ENCODE peak calls at places on chromosomes 7 and 10, in eight cellular contexts. One of them, this sample, is unnamed.

GRCh38 chr10:72328045-72328828 is 26.5 kb downstream of the DNAJB12 start:
- DNase-seq in body of pancreas: peak
- DNase-seq in heart right ventricle: peak
- DNase-seq in GM12865: peak
- DNase-seq in HL-60: peak
- DNase-seq in CD8-positive, alpha-beta T cell: no peak
- DNase-seq in PC-3: peak
- DNase-seq in right lobe of liver: peak
- DNase-seq in this sample: no peak

GRCh38 chr7:137992738-137993394 is 9.0 kb downstream of the CREB3L2 start:
- DNase-seq in body of pancreas: peak
- DNase-seq in heart right ventricle: peak
- DNase-seq in GM12865: peak
- DNase-seq in HL-60: peak
- DNase-seq in CD8-positive, alpha-beta T cell: no peak
- DNase-seq in PC-3: no peak
- DNase-seq in right lobe of liver: no peak
- DNase-seq in this sample: no peak

GRCh38 chr7:73612598-73613269 is 11.6 kb downstream of the MLXIPL start:
- DNase-seq in body of pancreas: peak
- DNase-seq in heart right ventricle: no peak
- DNase-seq in GM12865: no peak
- DNase-seq in HL-60: no peak
- DNase-seq in CD8-positive, alpha-beta T cell: no peak
- DNase-seq in PC-3: peak
- DNase-seq in right lobe of liver: peak
- DNase-seq in this sample: no peak

GRCh38 chr7:114865564-114865963 is 56.3 kb upstream of the MDFIC start:
- DNase-seq in body of pancreas: peak
- DNase-seq in heart right ventricle: peak
- DNase-seq in GM12865: peak
- DNase-seq in HL-60: peak
- DNase-seq in CD8-positive, alpha-beta T cell: peak
- DNase-seq in PC-3: peak
- DNase-seq in right lobe of liver: peak
- DNase-seq in this sample: no peak

GRCh38 chr7:41918597-41918996 is 215.7 kb upstream of the INHBA start:
- DNase-seq in body of pancreas: no peak
- DNase-seq in heart right ventricle: no peak
- DNase-seq in GM12865: no peak
- DNase-seq in HL-60: no peak
- DNase-seq in CD8-positive, alpha-beta T cell: no peak
- DNase-seq in PC-3: peak
- DNase-seq in right lobe of liver: no peak
- DNase-seq in this sample: no peak

GRCh38 chr7:40885503-40885902 is 750.7 kb downstream of the SUGCT start:
- DNase-seq in body of pancreas: no peak
- DNase-seq in heart right ventricle: no peak
- DNase-seq in GM12865: no peak
- DNase-seq in HL-60: no peak
- DNase-seq in CD8-positive, alpha-beta T cell: no peak
- DNase-seq in PC-3: peak
- DNase-seq in right lobe of liver: no peak
- DNase-seq in this sample: no peak

GRCh38 chr7:150370612-150371071 is 2.0 kb downstream of the REPIN1 start:
- DNase-seq in body of pancreas: no peak
- DNase-seq in heart right ventricle: no peak
- DNase-seq in GM12865: no peak
- DNase-seq in HL-60: no peak
- DNase-seq in CD8-positive, alpha-beta T cell: no peak
- DNase-seq in PC-3: peak
- DNase-seq in right lobe of liver: no peak
- DNase-seq in this sample: no peak

GRCh38 chr10:44593952-44594351 is 209.1 kb upstream of the CXCL12 start:
- DNase-seq in body of pancreas: peak
- DNase-seq in heart right ventricle: no peak
- DNase-seq in GM12865: no peak
- DNase-seq in HL-60: no peak
- DNase-seq in CD8-positive, alpha-beta T cell: no peak
- DNase-seq in PC-3: no peak
- DNase-seq in right lobe of liver: no peak
- DNase-seq in this sample: no peak

GRCh38 chr10:30986027-30986672 is 45.5 kb downstream of the ZNF438 start:
- DNase-seq in body of pancreas: no peak
- DNase-seq in heart right ventricle: no peak
- DNase-seq in GM12865: no peak
- DNase-seq in HL-60: no peak
- DNase-seq in CD8-positive, alpha-beta T cell: no peak
- DNase-seq in PC-3: peak
- DNase-seq in right lobe of liver: no peak
- DNase-seq in this sample: no peak

GRCh38 chr7:149422914-149423285 is 38.0 kb downstream of the ZNF777 start:
- DNase-seq in body of pancreas: peak
- DNase-seq in heart right ventricle: no peak
- DNase-seq in GM12865: no peak
- DNase-seq in HL-60: no peak
- DNase-seq in CD8-positive, alpha-beta T cell: peak
- DNase-seq in PC-3: no peak
- DNase-seq in right lobe of liver: peak
- DNase-seq in this sample: no peak

GRCh38 chr7:47444376-47445098 is 137.4 kb downstream of the TNS3 start:
- DNase-seq in body of pancreas: peak
- DNase-seq in heart right ventricle: no peak
- DNase-seq in GM12865: peak
- DNase-seq in HL-60: no peak
- DNase-seq in CD8-positive, alpha-beta T cell: no peak
- DNase-seq in PC-3: peak
- DNase-seq in right lobe of liver: no peak
- DNase-seq in this sample: no peak

GRCh38 chr7:22934473-22935065 is 79.4 kb downstream of the HYCC1 start:
- DNase-seq in body of pancreas: no peak
- DNase-seq in heart right ventricle: no peak
- DNase-seq in GM12865: no peak
- DNase-seq in HL-60: no peak
- DNase-seq in CD8-positive, alpha-beta T cell: no peak
- DNase-seq in PC-3: no peak
- DNase-seq in right lobe of liver: no peak
- DNase-seq in this sample: no peak

GRCh38 chr7:144937199-144937598 is 101.3 kb upstream of the TPK1 start:
- DNase-seq in body of pancreas: no peak
- DNase-seq in heart right ventricle: no peak
- DNase-seq in GM12865: no peak
- DNase-seq in HL-60: no peak
- DNase-seq in CD8-positive, alpha-beta T cell: no peak
- DNase-seq in PC-3: no peak
- DNase-seq in right lobe of liver: no peak
- DNase-seq in this sample: no peak

GRCh38 chr10:110802551-110803238 is 69.0 kb upstream of the PDCD4 start:
- DNase-seq in body of pancreas: peak
- DNase-seq in heart right ventricle: peak
- DNase-seq in GM12865: peak
- DNase-seq in HL-60: peak
- DNase-seq in CD8-positive, alpha-beta T cell: peak
- DNase-seq in PC-3: no peak
- DNase-seq in right lobe of liver: peak
- DNase-seq in this sample: no peak

GRCh38 chr7:53272081-53272480 is 236.6 kb downstream of the POM121L12 start:
- DNase-seq in body of pancreas: no peak
- DNase-seq in heart right ventricle: no peak
- DNase-seq in GM12865: no peak
- DNase-seq in HL-60: no peak
- DNase-seq in CD8-positive, alpha-beta T cell: no peak
- DNase-seq in PC-3: no peak
- DNase-seq in right lobe of liver: no peak
- DNase-seq in this sample: no peak

GRCh38 chr7:105654994-105655900 is 74.0 kb upstream of the EFCAB10 start:
- DNase-seq in body of pancreas: peak
- DNase-seq in heart right ventricle: peak
- DNase-seq in GM12865: no peak
- DNase-seq in HL-60: no peak
- DNase-seq in CD8-positive, alpha-beta T cell: no peak
- DNase-seq in PC-3: peak
- DNase-seq in right lobe of liver: no peak
- DNase-seq in this sample: no peak

GRCh38 chr7:7654964-7655363 is 14.4 kb downstream of the UMAD1 start:
- DNase-seq in body of pancreas: no peak
- DNase-seq in heart right ventricle: no peak
- DNase-seq in GM12865: no peak
- DNase-seq in HL-60: no peak
- DNase-seq in CD8-positive, alpha-beta T cell: no peak
- DNase-seq in PC-3: no peak
- DNase-seq in right lobe of liver: no peak
- DNase-seq in this sample: no peak

GRCh38 chr10:79025113-79025832 is 43.5 kb upstream of the ZMIZ1 start:
- DNase-seq in body of pancreas: peak
- DNase-seq in heart right ventricle: peak
- DNase-seq in GM12865: no peak
- DNase-seq in HL-60: no peak
- DNase-seq in CD8-positive, alpha-beta T cell: peak
- DNase-seq in PC-3: no peak
- DNase-seq in right lobe of liver: peak
- DNase-seq in this sample: no peak

GRCh38 chr10:100186253-100186780 is 488 bp upstream of the ERLIN1 start:
- DNase-seq in body of pancreas: peak
- DNase-seq in heart right ventricle: peak
- DNase-seq in GM12865: no peak
- DNase-seq in HL-60: peak
- DNase-seq in CD8-positive, alpha-beta T cell: no peak
- DNase-seq in PC-3: peak
- DNase-seq in right lobe of liver: no peak
- DNase-seq in this sample: no peak

GRCh38 chr7:155164316-155164715 is 94.2 kb downstream of the HTR5A start:
- DNase-seq in body of pancreas: no peak
- DNase-seq in heart right ventricle: no peak
- DNase-seq in GM12865: no peak
- DNase-seq in HL-60: no peak
- DNase-seq in CD8-positive, alpha-beta T cell: no peak
- DNase-seq in PC-3: no peak
- DNase-seq in right lobe of liver: no peak
- DNase-seq in this sample: no peak

GRCh38 chr7:96997512-96998032 is 7.8 kb upstream of the DLX6 start:
- DNase-seq in body of pancreas: no peak
- DNase-seq in heart right ventricle: no peak
- DNase-seq in GM12865: no peak
- DNase-seq in HL-60: no peak
- DNase-seq in CD8-positive, alpha-beta T cell: no peak
- DNase-seq in PC-3: no peak
- DNase-seq in right lobe of liver: no peak
- DNase-seq in this sample: no peak

GRCh38 chr10:84308021-84308420 is 20.4 kb upstream of the CCSER2 start:
- DNase-seq in body of pancreas: no peak
- DNase-seq in heart right ventricle: no peak
- DNase-seq in GM12865: no peak
- DNase-seq in HL-60: no peak
- DNase-seq in CD8-positive, alpha-beta T cell: no peak
- DNase-seq in PC-3: no peak
- DNase-seq in right lobe of liver: no peak
- DNase-seq in this sample: no peak
- TF ChIP-seq CTCF in body of pancreas: no peak
- TF ChIP-seq CTCF in heart right ventricle: no peak
- TF ChIP-seq CTCF in GM12865: no peak
- TF ChIP-seq CTCF in HL-60: no peak
- TF ChIP-seq CTCF in CD8-positive, alpha-beta T cell: no peak
- TF ChIP-seq CTCF in PC-3: no peak
- TF ChIP-seq CTCF in right lobe of liver: no peak
- TF ChIP-seq CTCF in this sample: no peak

GRCh38 chr10:8800426-8800825 is 745.9 kb downstream of the GATA3 start:
- DNase-seq in body of pancreas: no peak
- DNase-seq in heart right ventricle: no peak
- DNase-seq in GM12865: no peak
- DNase-seq in HL-60: no peak
- DNase-seq in CD8-positive, alpha-beta T cell: no peak
- DNase-seq in PC-3: no peak
- DNase-seq in right lobe of liver: no peak
- DNase-seq in this sample: no peak

GRCh38 chr10:8790390-8790789 is 735.9 kb downstream of the GATA3 start:
- DNase-seq in body of pancreas: peak
- DNase-seq in heart right ventricle: no peak
- DNase-seq in GM12865: no peak
- DNase-seq in HL-60: no peak
- DNase-seq in CD8-positive, alpha-beta T cell: no peak
- DNase-seq in PC-3: no peak
- DNase-seq in right lobe of liver: no peak
- DNase-seq in this sample: no peak

GRCh38 chr10:8794860-8795259 is 740.4 kb downstream of the GATA3 start:
- DNase-seq in body of pancreas: no peak
- DNase-seq in heart right ventricle: no peak
- DNase-seq in GM12865: no peak
- DNase-seq in HL-60: no peak
- DNase-seq in CD8-positive, alpha-beta T cell: no peak
- DNase-seq in PC-3: no peak
- DNase-seq in right lobe of liver: no peak
- DNase-seq in this sample: no peak
- TF ChIP-seq CTCF in body of pancreas: no peak
- TF ChIP-seq CTCF in heart right ventricle: no peak
- TF ChIP-seq CTCF in GM12865: no peak
- TF ChIP-seq CTCF in HL-60: no peak
- TF ChIP-seq CTCF in CD8-positive, alpha-beta T cell: no peak
- TF ChIP-seq CTCF in PC-3: no peak
- TF ChIP-seq CTCF in right lobe of liver: no peak
- TF ChIP-seq CTCF in this sample: no peak

GRCh38 chr7:151432658-151433521 is 7.1 kb downstream of the CRYGN start:
- DNase-seq in body of pancreas: no peak
- DNase-seq in heart right ventricle: no peak
- DNase-seq in GM12865: peak
- DNase-seq in HL-60: peak
- DNase-seq in CD8-positive, alpha-beta T cell: peak
- DNase-seq in PC-3: no peak
- DNase-seq in right lobe of liver: no peak
- DNase-seq in this sample: no peak
- TF ChIP-seq CTCF in body of pancreas: no peak
- TF ChIP-seq CTCF in heart right ventricle: no peak
- TF ChIP-seq CTCF in GM12865: peak
- TF ChIP-seq CTCF in HL-60: no peak
- TF ChIP-seq CTCF in CD8-positive, alpha-beta T cell: peak
- TF ChIP-seq CTCF in PC-3: no peak
- TF ChIP-seq CTCF in right lobe of liver: no peak
- TF ChIP-seq CTCF in this sample: no peak

DNA sequence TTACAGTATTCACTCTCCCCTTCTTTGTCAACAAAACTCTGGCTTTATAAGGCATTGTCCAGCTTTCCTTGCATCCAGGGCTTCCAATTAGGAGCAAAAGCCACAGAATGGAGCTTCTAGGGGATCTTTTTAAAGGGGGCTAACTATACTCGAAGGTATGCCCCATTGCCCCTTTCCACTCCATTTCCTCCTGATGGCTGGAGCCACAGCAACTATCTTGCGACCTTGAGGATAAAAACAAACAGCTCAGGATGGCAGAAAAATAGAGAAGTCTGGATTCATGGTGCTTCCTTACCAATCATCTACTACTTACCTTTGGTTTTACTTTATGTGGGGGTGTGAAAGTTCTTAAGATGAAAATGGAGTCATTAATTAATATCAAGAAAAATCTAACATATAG is 206.3 kb upstream of the PODXL start:
- DNase-seq in body of pancreas: no peak
- DNase-seq in heart right ventricle: no peak
- DNase-seq in GM12865: no peak
- DNase-seq in HL-60: no peak
- DNase-seq in CD8-positive, alpha-beta T cell: no peak
- DNase-seq in PC-3: no peak
- DNase-seq in right lobe of liver: no peak
- DNase-seq in this sample: no peak
- TF ChIP-seq CTCF in body of pancreas: no peak
- TF ChIP-seq CTCF in heart right ventricle: no peak
- TF ChIP-seq CTCF in GM12865: no peak
- TF ChIP-seq CTCF in HL-60: no peak
- TF ChIP-seq CTCF in CD8-positive, alpha-beta T cell: no peak
- TF ChIP-seq CTCF in PC-3: no peak
- TF ChIP-seq CTCF in right lobe of liver: no peak
- TF ChIP-seq CTCF in this sample: no peak